ENCODE peak calls at places on chromosomes 12 and 14, in seven cellular contexts. One of them, this sample, is unnamed.

GRCh38 chr12:107179883-107180282 is 86.5 kb upstream of the CRY1 start:
- DNase-seq in mucosa of descending colon: no peak
- DNase-seq in IMR-90: no peak
- DNase-seq in GM12865: no peak
- DNase-seq in PC-9: no peak
- DNase-seq in lung: no peak
- DNase-seq in prostate gland: no peak
- DNase-seq in this sample: no peak

GRCh38 chr14:91897121-91897701 is 29.9 kb upstream of the TC2N start:
- DNase-seq in mucosa of descending colon: no peak
- DNase-seq in IMR-90: peak
- DNase-seq in GM12865: no peak
- DNase-seq in PC-9: peak
- DNase-seq in lung: peak
- DNase-seq in prostate gland: peak
- DNase-seq in this sample: no peak

GRCh38 chr12:89920866-89921265 is 212.2 kb upstream of the ATP2B1 start:
- DNase-seq in mucosa of descending colon: no peak
- DNase-seq in IMR-90: peak
- DNase-seq in GM12865: no peak
- DNase-seq in PC-9: no peak
- DNase-seq in lung: no peak
- DNase-seq in prostate gland: no peak
- DNase-seq in this sample: no peak

GRCh38 chr14:72975776-72976175 is 49.5 kb downstream of the DCAF4 start:
- DNase-seq in mucosa of descending colon: no peak
- DNase-seq in IMR-90: no peak
- DNase-seq in GM12865: peak
- DNase-seq in PC-9: no peak
- DNase-seq in lung: no peak
- DNase-seq in prostate gland: no peak
- DNase-seq in this sample: no peak

GRCh38 chr12:93183940-93184663 is 193.6 kb upstream of the NUDT4 start:
- DNase-seq in mucosa of descending colon: no peak
- DNase-seq in IMR-90: no peak
- DNase-seq in GM12865: peak
- DNase-seq in PC-9: no peak
- DNase-seq in lung: no peak
- DNase-seq in prostate gland: no peak
- DNase-seq in this sample: no peak

GRCh38 chr12:53499261-53500118 is at the start of gene MAP3K12:
- DNase-seq in mucosa of descending colon: peak
- DNase-seq in IMR-90: peak
- DNase-seq in GM12865: peak
- DNase-seq in PC-9: no peak
- DNase-seq in lung: peak
- DNase-seq in prostate gland: no peak
- DNase-seq in this sample: peak

GRCh38 chr12:70919597-70920035 is 922 bp downstream of the PTPRR start:
- DNase-seq in mucosa of descending colon: no peak
- DNase-seq in IMR-90: no peak
- DNase-seq in GM12865: no peak
- DNase-seq in PC-9: no peak
- DNase-seq in lung: no peak
- DNase-seq in prostate gland: no peak
- DNase-seq in this sample: no peak

GRCh38 chr12:97716356-97716755 is 253.8 kb downstream of the RMST start:
- DNase-seq in mucosa of descending colon: no peak
- DNase-seq in IMR-90: no peak
- DNase-seq in GM12865: peak
- DNase-seq in PC-9: no peak
- DNase-seq in lung: no peak
- DNase-seq in prostate gland: no peak
- DNase-seq in this sample: no peak

GRCh38 chr12:58537278-58537677 is 383.0 kb downstream of the LRIG3 start:
- DNase-seq in mucosa of descending colon: no peak
- DNase-seq in IMR-90: peak
- DNase-seq in GM12865: no peak
- DNase-seq in PC-9: no peak
- DNase-seq in lung: no peak
- DNase-seq in prostate gland: no peak
- DNase-seq in this sample: no peak

GRCh38 chr14:95722525-95723190 is 8.7 kb upstream of the TCL1A start:
- DNase-seq in mucosa of descending colon: no peak
- DNase-seq in IMR-90: no peak
- DNase-seq in GM12865: no peak
- DNase-seq in PC-9: no peak
- DNase-seq in lung: no peak
- DNase-seq in prostate gland: no peak
- DNase-seq in this sample: no peak

GRCh38 chr12:15146585-15146984 is 74.6 kb downstream of the RERG start:
- DNase-seq in mucosa of descending colon: no peak
- DNase-seq in IMR-90: peak
- DNase-seq in GM12865: no peak
- DNase-seq in PC-9: no peak
- DNase-seq in lung: no peak
- DNase-seq in prostate gland: no peak
- DNase-seq in this sample: no peak
- TF ChIP-seq CTCF in mucosa of descending colon: no peak
- TF ChIP-seq CTCF in IMR-90: no peak
- TF ChIP-seq CTCF in GM12865: no peak
- TF ChIP-seq CTCF in PC-9: no peak
- TF ChIP-seq CTCF in lung: no peak
- TF ChIP-seq CTCF in prostate gland: no peak
- TF ChIP-seq CTCF in this sample: no peak

GRCh38 chr12:78037707-78038106 is 207.0 kb downstream of the NAV3 start:
- DNase-seq in mucosa of descending colon: no peak
- DNase-seq in IMR-90: no peak
- DNase-seq in GM12865: no peak
- DNase-seq in PC-9: no peak
- DNase-seq in lung: no peak
- DNase-seq in prostate gland: no peak
- DNase-seq in this sample: no peak

GRCh38 chr12:78036889-78037288 is 206.2 kb downstream of the NAV3 start:
- DNase-seq in mucosa of descending colon: no peak
- DNase-seq in IMR-90: no peak
- DNase-seq in GM12865: no peak
- DNase-seq in PC-9: no peak
- DNase-seq in lung: no peak
- DNase-seq in prostate gland: no peak
- DNase-seq in this sample: no peak

GRCh38 chr12:78034025-78034424 is 203.3 kb downstream of the NAV3 start:
- DNase-seq in mucosa of descending colon: no peak
- DNase-seq in IMR-90: peak
- DNase-seq in GM12865: peak
- DNase-seq in PC-9: no peak
- DNase-seq in lung: no peak
- DNase-seq in prostate gland: no peak
- DNase-seq in this sample: no peak

GRCh38 chr12:78038541-78038940 is 207.8 kb downstream of the NAV3 start:
- DNase-seq in mucosa of descending colon: no peak
- DNase-seq in IMR-90: no peak
- DNase-seq in GM12865: no peak
- DNase-seq in PC-9: no peak
- DNase-seq in lung: no peak
- DNase-seq in prostate gland: no peak
- DNase-seq in this sample: no peak

GRCh38 chr12:78035913-78036658 is 205.4 kb downstream of the NAV3 start:
- DNase-seq in mucosa of descending colon: no peak
- DNase-seq in IMR-90: peak
- DNase-seq in GM12865: peak
- DNase-seq in PC-9: no peak
- DNase-seq in lung: no peak
- DNase-seq in prostate gland: no peak
- DNase-seq in this sample: no peak
- TF ChIP-seq CTCF in mucosa of descending colon: no peak
- TF ChIP-seq CTCF in IMR-90: no peak
- TF ChIP-seq CTCF in GM12865: no peak
- TF ChIP-seq CTCF in PC-9: no peak
- TF ChIP-seq CTCF in lung: no peak
- TF ChIP-seq CTCF in prostate gland: no peak
- TF ChIP-seq CTCF in this sample: no peak

DNA sequence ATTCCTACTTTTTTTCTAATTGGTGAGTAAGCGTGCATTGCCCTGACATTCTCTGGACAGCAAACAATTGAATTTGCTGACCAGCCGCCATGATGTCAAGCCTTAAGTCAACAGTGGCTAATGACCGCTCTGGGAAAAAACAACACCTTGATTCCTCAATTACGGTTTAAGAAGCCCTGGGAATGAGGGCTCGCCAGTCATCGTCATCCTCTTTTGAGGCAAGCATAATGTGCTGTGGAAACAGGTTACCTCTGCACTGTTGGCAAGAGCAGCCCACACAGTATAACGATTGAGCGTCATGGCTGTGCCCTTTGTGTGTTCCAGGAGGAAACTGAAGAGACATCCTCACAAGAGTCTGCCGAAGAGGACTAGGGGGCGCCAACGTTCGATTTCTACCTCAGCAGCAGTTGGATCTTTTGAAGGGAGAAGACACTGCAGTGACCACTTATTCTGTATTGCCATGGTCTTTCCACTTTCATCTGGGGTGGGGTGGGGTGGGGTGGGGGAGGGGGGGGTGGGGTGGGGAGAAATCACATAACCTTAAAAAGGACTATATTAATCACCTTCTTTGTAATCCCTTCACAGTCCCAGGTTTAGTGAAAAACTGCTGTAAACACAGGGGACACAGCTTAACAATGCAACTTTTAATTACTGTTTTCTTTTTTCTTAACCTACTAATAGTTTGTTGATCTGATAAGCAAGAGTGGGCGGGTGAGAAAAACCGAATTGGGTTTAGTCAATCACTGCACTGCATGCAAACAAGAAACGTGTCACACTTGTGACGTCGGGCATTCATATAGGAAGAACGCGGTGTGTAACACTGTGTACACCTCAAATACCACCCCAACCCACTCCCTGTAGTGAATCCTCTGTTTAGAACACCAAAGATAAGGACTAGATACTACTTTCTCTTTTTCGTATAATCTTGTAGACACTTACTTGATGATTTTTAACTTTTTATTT is 138.9 kb downstream of the HMGA2 start:
- DNase-seq in mucosa of descending colon: no peak
- DNase-seq in IMR-90: no peak
- DNase-seq in GM12865: peak
- DNase-seq in PC-9: no peak
- DNase-seq in lung: no peak
- DNase-seq in prostate gland: no peak
- DNase-seq in this sample: peak
- TF ChIP-seq CTCF in mucosa of descending colon: no peak
- TF ChIP-seq CTCF in IMR-90: peak
- TF ChIP-seq CTCF in GM12865: peak
- TF ChIP-seq CTCF in PC-9: no peak
- TF ChIP-seq CTCF in lung: no peak
- TF ChIP-seq CTCF in prostate gland: no peak
- TF ChIP-seq CTCF in this sample: no peak

GRCh38 chr12:51238510-51239334 is at the start of gene DAZAP2:
- DNase-seq in mucosa of descending colon: peak
- DNase-seq in IMR-90: peak
- DNase-seq in GM12865: peak
- DNase-seq in PC-9: peak
- DNase-seq in lung: peak
- DNase-seq in prostate gland: peak
- DNase-seq in this sample: peak
- TF ChIP-seq CTCF in mucosa of descending colon: no peak
- TF ChIP-seq CTCF in IMR-90: no peak
- TF ChIP-seq CTCF in GM12865: no peak
- TF ChIP-seq CTCF in PC-9: no peak
- TF ChIP-seq CTCF in lung: no peak
- TF ChIP-seq CTCF in prostate gland: peak
- TF ChIP-seq CTCF in this sample: no peak

GRCh38 chr12:26029741-26030033 is 71.2 kb downstream of the RASSF8 start:
- DNase-seq in mucosa of descending colon: no peak
- DNase-seq in IMR-90: peak
- DNase-seq in GM12865: no peak
- DNase-seq in PC-9: no peak
- DNase-seq in lung: no peak
- DNase-seq in prostate gland: no peak
- DNase-seq in this sample: no peak

GRCh38 chr12:26030371-26030770 is 71.9 kb downstream of the RASSF8 start:
- DNase-seq in mucosa of descending colon: no peak
- DNase-seq in IMR-90: no peak
- DNase-seq in GM12865: no peak
- DNase-seq in PC-9: no peak
- DNase-seq in lung: no peak
- DNase-seq in prostate gland: no peak
- DNase-seq in this sample: no peak

GRCh38 chr12:26031318-26031717 is 72.8 kb downstream of the RASSF8 start:
- DNase-seq in mucosa of descending colon: no peak
- DNase-seq in IMR-90: no peak
- DNase-seq in GM12865: no peak
- DNase-seq in PC-9: no peak
- DNase-seq in lung: no peak
- DNase-seq in prostate gland: no peak
- DNase-seq in this sample: no peak

GRCh38 chr12:26027401-26027800 is 68.9 kb downstream of the RASSF8 start:
- DNase-seq in mucosa of descending colon: no peak
- DNase-seq in IMR-90: no peak
- DNase-seq in GM12865: no peak
- DNase-seq in PC-9: no peak
- DNase-seq in lung: no peak
- DNase-seq in prostate gland: no peak
- DNase-seq in this sample: no peak

DNA sequence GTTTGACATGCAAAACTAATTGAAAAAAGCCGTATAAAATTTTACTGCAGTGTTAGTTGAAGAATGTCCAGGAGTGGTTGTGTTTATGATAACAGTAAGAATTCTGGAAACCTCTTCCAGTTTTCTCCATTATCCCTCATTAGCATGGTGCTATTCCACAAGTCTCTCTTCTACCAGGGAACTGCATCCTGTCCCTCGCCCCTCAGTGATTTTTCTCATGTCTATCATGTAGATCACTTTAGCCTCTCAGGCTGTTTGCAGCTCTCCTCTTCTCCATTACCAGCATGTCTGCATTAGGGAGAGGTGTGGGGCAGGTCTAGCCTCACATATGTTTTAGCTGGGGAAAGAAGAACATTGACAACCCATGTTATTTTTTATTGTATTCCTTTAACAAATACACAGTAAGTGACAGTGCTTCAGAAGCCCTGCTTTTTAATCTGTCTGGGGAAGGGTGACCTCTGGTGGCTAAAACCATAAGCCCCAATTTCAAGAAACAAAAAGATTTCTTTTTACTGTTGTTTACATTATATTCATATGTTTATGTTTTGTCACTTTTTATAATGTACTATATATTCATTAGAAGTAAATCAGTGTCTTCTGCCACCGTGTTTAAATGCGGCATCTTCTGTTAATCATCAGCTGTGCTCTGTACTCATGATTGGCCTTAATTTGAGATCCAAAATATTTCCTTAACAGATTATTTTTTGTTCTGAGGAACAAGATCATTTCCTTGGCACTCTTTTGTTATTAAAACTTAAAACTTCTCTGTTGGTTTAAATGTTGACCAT is 70.7 kb downstream of the RASSF8 start:
- DNase-seq in mucosa of descending colon: no peak
- DNase-seq in IMR-90: peak
- DNase-seq in GM12865: peak
- DNase-seq in PC-9: no peak
- DNase-seq in lung: no peak
- DNase-seq in prostate gland: peak
- DNase-seq in this sample: no peak
- TF ChIP-seq CTCF in mucosa of descending colon: peak
- TF ChIP-seq CTCF in IMR-90: peak
- TF ChIP-seq CTCF in GM12865: peak
- TF ChIP-seq CTCF in PC-9: peak
- TF ChIP-seq CTCF in lung: peak
- TF ChIP-seq CTCF in prostate gland: peak
- TF ChIP-seq CTCF in this sample: peak